ENCODE peak calls at places on chromosomes 2 and 18, in ten cellular contexts. K, A, S, H, G, F, N, E, O and C are unnamed samples.

GRCh38 chr2:205593891-205594290 is 88.4 kb upstream of the NRP2 start:
- DNase-seq in H (peak; percentile 86), E (no peak), A (no peak), G (no peak), O (no peak), N (no peak), K (no peak), S (peak; percentile 12), F (no peak), C (peak; percentile 31)

GRCh38 chr2:236959036-236959435 is 126.7 kb upstream of the COPS8 start:
- DNase-seq in S (no peak), N (no peak), G (no peak), F (no peak), H (no peak), E (no peak), A (no peak), O (no peak), K (no peak), C (no peak)

GRCh38 chr2:119818792-119819191 is 59.1 kb downstream of the PTPN4 start:
- DNase-seq in K (no peak), H (no peak), A (no peak), F (no peak), N (no peak), O (no peak), S (no peak), G (no peak), E (no peak), C (no peak)

GRCh38 chr18:70457788-70458187 is 168.9 kb downstream of the SOCS6 start:
- DNase-seq in N (no peak), S (no peak), K (no peak), O (no peak), H (no peak), F (no peak), A (no peak), G (no peak), E (no peak), C (no peak)

GRCh38 chr18:4248686-4249085 is 206.4 kb downstream of the DLGAP1 start:
- DNase-seq in K (no peak), S (no peak), N (no peak), A (no peak), E (no peak), F (no peak), G (no peak), O (no peak), H (no peak), C (no peak)

GRCh38 chr2:121524650-121525425 is 5.8 kb upstream of the RNU4ATAC start:
- DNase-seq in E (no peak), S (no peak), O (no peak), A (no peak), K (no peak), F (no peak), G (no peak), H (peak; percentile 80), N (no peak), C (no peak)

GRCh38 chr18:55306338-55306737 is 281.7 kb downstream of the TCF4 start:
- DNase-seq in K (no peak), N (no peak), G (no peak), F (no peak), S (no peak), O (no peak), E (no peak), H (no peak), A (no peak), C (no peak)

GRCh38 chr2:172083725-172084483 is 1.4 kb upstream of the DLX1 start:
- DNase-seq in G (no peak), A (no peak), K (no peak), E (no peak), N (no peak), S (no peak), F (no peak), O (peak; percentile 76), H (no peak), C (no peak)

GRCh38 chr2:68811364-68811763 is 59.8 kb downstream of the BMP10 start:
- DNase-seq in G (peak; percentile 50), N (no peak), K (no peak), O (peak; percentile 91), A (no peak), E (peak; percentile 37), S (peak; percentile 12), H (no peak), F (no peak), C (peak; percentile 39)

GRCh38 chr2:32663864-32664263 is 36.0 kb downstream of the TTC27 start:
- DNase-seq in A (no peak), G (no peak), E (no peak), K (no peak), F (no peak), N (no peak), O (no peak), S (peak; percentile 38), H (no peak), C (peak; percentile 55)

GRCh38 chr18:48534364-48534763 is 4.5 kb upstream of the CTIF start:
- DNase-seq in F (no peak), S (peak; percentile 84), O (no peak), A (no peak), H (no peak), N (no peak), G (peak; percentile 91), E (no peak), K (no peak), C (peak; percentile 86)

GRCh38 chr2:176464886-176465564 is 195.8 kb downstream of the MTX2 start:
- DNase-seq in G (no peak), K (no peak), S (no peak), E (no peak), A (no peak), O (no peak), F (no peak), N (no peak), H (no peak), C (no peak)
- H3K4me3 ChIP-seq in G (no peak overlapping the region), K (no peak overlapping the region), S (no peak overlapping the region), E (no peak overlapping the region), A (no peak overlapping the region), O (no peak overlapping the region), F (no peak overlapping the region), N (no peak overlapping the region), H (no peak overlapping the region), C (no peak overlapping the region)

GRCh38 chr2:174338626-174339570 is 4.1 kb downstream of the SP9 start:
- DNase-seq in A (no peak), F (no peak), O (no peak), N (no peak), E (no peak), G (no peak), S (no peak), K (no peak), H (no peak), C (no peak)
- H3K4me3 ChIP-seq in A (no peak overlapping the region), F (no peak overlapping the region), O (no peak overlapping the region), N (no peak overlapping the region), E (no peak overlapping the region), G (no peak overlapping the region), S (no peak overlapping the region), K (no peak overlapping the region), H (no peak overlapping the region), C (no peak overlapping the region)

GRCh38 chr18:32383040-32383819 is 87.5 kb downstream of the GAREM1 start:
- DNase-seq in E (no peak), N (peak; percentile 6), A (no peak), K (no peak), G (peak; percentile 86), S (peak; percentile 99), F (no peak), O (no peak), H (no peak), C (peak; percentile 98)

GRCh38 chr18:32378705-32379104 is 92.0 kb downstream of the GAREM1 start:
- DNase-seq in G (no peak), S (peak; percentile 90), E (peak; percentile 84), H (no peak), K (no peak), N (no peak), A (no peak), O (no peak), F (peak; percentile 40), C (peak; percentile 91)

GRCh38 chr18:32380559-32380958 is 90.1 kb downstream of the GAREM1 start:
- DNase-seq in E (no peak), G (no peak), O (no peak), H (no peak), K (no peak), N (no peak), A (no peak), S (peak; percentile 47), F (no peak), C (peak; percentile 61)

GRCh38 chr18:32381761-32382160 is 88.9 kb downstream of the GAREM1 start:
- DNase-seq in S (no peak), F (no peak), N (no peak), O (no peak), A (no peak), G (no peak), E (peak; percentile 28), H (no peak), K (no peak), C (no peak)

DNA sequence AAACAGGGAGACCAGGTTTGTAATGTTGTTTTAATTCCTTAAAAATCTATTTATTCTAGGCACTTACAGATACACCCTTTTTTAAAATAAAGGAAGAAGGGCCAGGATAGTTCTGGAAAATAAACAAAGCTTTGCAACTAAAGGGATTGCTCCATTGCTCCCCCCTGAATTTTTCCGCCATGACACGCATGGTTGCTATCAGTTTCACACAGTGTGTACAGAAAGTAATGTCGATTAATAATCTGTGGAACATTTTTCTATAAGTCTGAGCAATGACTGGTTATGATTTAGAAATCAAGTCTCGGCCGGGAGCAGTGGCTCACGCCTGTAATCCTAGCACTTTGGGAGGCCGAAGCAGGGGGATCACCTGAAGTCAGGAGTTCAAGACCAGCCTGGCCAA is 90.8 kb downstream of the GAREM1 start:
- DNase-seq in N (no peak), S (no peak), O (no peak), H (no peak), K (no peak), F (no peak), A (no peak), G (no peak), E (no peak), C (peak; percentile 65)
- H3K4me3 ChIP-seq in N (no peak overlapping the region), S (no peak overlapping the region), O (no peak overlapping the region), H (no peak overlapping the region), K (no peak overlapping the region), F (no peak overlapping the region), A (no peak overlapping the region), G (no peak overlapping the region), E (no peak overlapping the region), C (no peak overlapping the region)

GRCh38 chr2:156327835-156328401 is 4.6 kb downstream of the NR4A2 start:
- DNase-seq in N (no peak), E (no peak), A (no peak), K (no peak), S (no peak), F (no peak), O (no peak), G (no peak), H (peak; percentile 9), C (no peak)

GRCh38 chr2:156331572-156332451 is 709 bp downstream of the NR4A2 start:
- DNase-seq in F (peak; percentile 72), K (no peak), E (peak; percentile 78), S (peak; percentile 82), O (peak; percentile 87), N (no peak), H (peak; percentile 24), A (peak; percentile 74), G (no peak), C (peak; percentile 90)

GRCh38 chr2:156329031-156329921 is 3.2 kb downstream of the NR4A2 start:
- DNase-seq in E (no peak), H (peak; percentile 18), F (no peak), S (no peak), O (no peak), A (no peak), K (no peak), G (no peak), N (no peak), C (no peak)

GRCh38 chr2:156332452-156333273 is at the start of gene NR4A2:
- DNase-seq in S (peak; percentile 90), E (peak; percentile 95), F (peak; percentile 95), A (peak; percentile 94), K (peak; percentile 91), G (peak; percentile 85), H (peak; percentile 84), N (no peak), O (peak; percentile 96), C (peak; percentile 88)

GRCh38 chr2:156329922-156330726 is 2.4 kb downstream of the NR4A2 start:
- DNase-seq in E (no peak), S (no peak), K (no peak), H (peak; percentile 10), O (no peak), G (no peak), A (no peak), N (no peak), F (no peak), C (no peak)
- H3K4me3 ChIP-seq in E (no peak overlapping the region), S (no peak overlapping the region), K (no peak overlapping the region), H (no peak overlapping the region), O (no peak overlapping the region), G (no peak overlapping the region), A (no peak overlapping the region), N (no peak overlapping the region), F (no peak overlapping the region), C (no peak overlapping the region)